ENCODE peak calls at places on chromosome 16, in six cellular contexts. Q, W, N, U, A and D are unnamed samples. For H3K4me1, the result is how much of the 10 kb centered on the place peaks cover.

GRCh38 chr16:14510939-14511797 is 118.9 kb downstream of the PARN start:
- DNase-seq in N (no peak), W (no peak), U (no peak), A (peak), Q (peak), D (peak)

GRCh38 chr16:27943766-27944165 is 119.7 kb downstream of the GSG1L start:
- DNase-seq in N (no peak), Q (no peak), W (no peak), U (no peak), A (no peak), D (no peak)

GRCh38 chr16:1296688-1297412 is 12.6 kb upstream of the UBE2I start:
- DNase-seq in W (no peak), Q (no peak), N (no peak), U (no peak), A (peak), D (no peak)

GRCh38 chr16:24035127-24035842 is 199.5 kb downstream of the PRKCB start:
- DNase-seq in W (no peak), Q (no peak), A (no peak), U (peak), N (peak), D (no peak)

GRCh38 chr16:11972128-11972527 is 4.4 kb upstream of the SNX29 start:
- DNase-seq in N (no peak), A (no peak), U (no peak), Q (peak), W (peak), D (no peak)

GRCh38 chr16:30131869-30132475 is 9.0 kb upstream of the MAPK3 start:
- DNase-seq in Q (peak), N (no peak), U (no peak), A (no peak), W (no peak), D (no peak)

GRCh38 chr16:54286330-54287017 is at the start of gene IRX3:
- DNase-seq in U (no peak), N (no peak), W (peak), A (peak), Q (peak), D (peak)

GRCh38 chr16:47460301-47460754 is 535 bp downstream of the ITFG1 start:
- DNase-seq in W (peak), U (no peak), Q (no peak), N (no peak), A (no peak), D (no peak)

GRCh38 chr16:85323230-85323960 is 211.1 kb upstream of the CIBAR2 start:
- DNase-seq in N (no peak), A (no peak), Q (no peak), U (no peak), W (no peak), D (no peak)

GRCh38 chr16:27083861-27084261 is 17.1 kb downstream of the C16orf82 start:
- DNase-seq in W (peak), N (no peak), A (no peak), Q (no peak), U (no peak), D (peak)

GRCh38 chr16:3592559-3592958 is 15.4 kb upstream of the NLRC3 start:
- DNase-seq in U (no peak), W (no peak), A (no peak), Q (no peak), N (no peak), D (no peak)

GRCh38 chr16:1635070-1635469 is 22.9 kb downstream of the CRAMP1 start:
- DNase-seq in A (no peak), U (no peak), N (no peak), Q (no peak), W (no peak), D (no peak)

GRCh38 chr16:3640207-3640606 is 14.3 kb upstream of the DNASE1 start:
- DNase-seq in Q (no peak), N (no peak), A (no peak), W (no peak), U (no peak), D (no peak)

GRCh38 chr16:11145173-11145820 is 110.7 kb downstream of the SOCS1 start:
- DNase-seq in Q (no peak), W (no peak), U (no peak), N (no peak), A (no peak), D (no peak)

GRCh38 chr16:71542377-71542776 is 16.2 kb downstream of the CHST4 start:
- DNase-seq in N (peak), U (peak), A (peak), Q (peak), W (peak), D (peak)

GRCh38 chr16:67055712-67056487 is 27.0 kb downstream of the CBFB start:
- DNase-seq in W (no peak), Q (peak), U (no peak), A (peak), N (no peak), D (peak)

GRCh38 chr16:60107920-60108319 is 1373.8 kb upstream of the GOT2 start:
- DNase-seq in U (no peak), W (peak), A (no peak), N (no peak), Q (no peak), D (no peak)

GRCh38 chr16:30533748-30534367 is 800 bp downstream of the ZNF747 start:
- DNase-seq in Q (no peak), W (no peak), A (no peak), U (no peak), N (no peak), D (peak)

GRCh38 chr16:6483634-6484033 is 849.0 kb upstream of the RBFOX1 start:
- DNase-seq in W (peak), N (no peak), U (no peak), A (no peak), Q (no peak), D (no peak)

GRCh38 chr16:21277927-21278706 is at the start of gene CRYM:
- DNase-seq in W (peak), U (no peak), A (peak), Q (peak), N (no peak), D (no peak)

GRCh38 chr16:70570967-70571570 is 47.5 kb downstream of the SF3B3 start:
- DNase-seq in Q (no peak), U (no peak), N (no peak), W (no peak), A (no peak), D (peak)

GRCh38 chr16:24974859-24975258 is 40.3 kb downstream of the ARHGAP17 start:
- DNase-seq in U (no peak), W (no peak), N (no peak), Q (no peak), A (no peak), D (no peak)

GRCh38 chr16:57628008-57628781 is at the start of gene ADGRG1:
- DNase-seq in Q (peak), W (peak), A (peak), U (no peak), N (no peak), D (peak)

GRCh38 chr16:77888786-77889185 is 100.4 kb downstream of the VAT1L start:
- DNase-seq in N (no peak), W (no peak), A (no peak), Q (no peak), U (no peak), D (no peak)

GRCh38 chr16:66271074-66272060 is 95.1 kb upstream of the CDH5 start:
- DNase-seq in N (no peak), Q (no peak), W (no peak), U (no peak), A (peak), D (peak)

GRCh38 chr16:57531635-57532220 is 4.6 kb downstream of the CCDC102A start:
- DNase-seq in N (no peak), Q (no peak), W (no peak), U (no peak), A (no peak), D (no peak)

GRCh38 chr16:56871172-56871593 is 6.2 kb downstream of the SLC12A3 start:
- DNase-seq in N (no peak), W (no peak), A (peak), U (no peak), Q (peak), D (peak)

GRCh38 chr16:70788668-70789161 is 12.2 kb downstream of the VAC14 start:
- DNase-seq in U (no peak), A (no peak), N (no peak), W (no peak), Q (peak), D (no peak)

GRCh38 chr16:29811896-29812665 is at the start of gene PRRT2:
- DNase-seq in Q (peak), W (peak), A (no peak), N (no peak), U (peak), D (peak)

GRCh38 chr16:72367841-72368240 is 195.9 kb upstream of the PMFBP1 start:
- DNase-seq in W (no peak), Q (no peak), N (no peak), A (no peak), U (no peak), D (no peak)

GRCh38 chr16:57167951-57168350 is 17.9 kb downstream of the PSME3IP1 start:
- DNase-seq in Q (peak), A (peak), W (peak), U (no peak), N (no peak), D (no peak)

GRCh38 chr16:27843800-27844199 is 219.7 kb downstream of the GSG1L start:
- DNase-seq in N (no peak), A (no peak), Q (no peak), W (no peak), U (no peak), D (no peak)

GRCh38 chr16:86477642-86478041 is 32.7 kb upstream of the FOXF1 start:
- DNase-seq in U (no peak), A (no peak), Q (peak), W (no peak), N (no peak), D (no peak)

GRCh38 chr16:80197790-80198201 is 343.0 kb upstream of the DYNLRB2 start:
- DNase-seq in U (no peak), W (no peak), N (no peak), Q (peak), A (peak), D (peak)

GRCh38 chr16:86901483-86901882 is 323.1 kb downstream of the FOXL1 start:
- DNase-seq in W (no peak), U (no peak), A (peak), Q (peak), N (no peak), D (no peak)

GRCh38 chr16:58487566-58488351 is 12.2 kb upstream of the NDRG4 start:
- DNase-seq in A (peak), Q (peak), W (peak), U (peak), N (peak), D (peak)

GRCh38 chr16:81239722-81240121 is 1.2 kb downstream of the BCO1 start:
- DNase-seq in N (no peak), U (no peak), W (no peak), A (no peak), Q (no peak), D (no peak)

GRCh38 chr16:84286568-84287220 is 8.0 kb upstream of the WFDC1 start:
- DNase-seq in W (no peak), Q (peak), A (no peak), U (no peak), N (no peak), D (no peak)
- H3K27ac ChIP-seq in W (no peak), Q (no peak), A (no peak), U (no peak), N (no peak), D (no peak)

GRCh38 chr16:49838361-49838638 is 17.6 kb downstream of the ZNF423 start:
- DNase-seq in N (no peak), Q (no peak), U (no peak), A (no peak), W (peak), D (no peak)
- H3K4me1 ChIP-seq in N (under half), Q (under half), U (under half), A (under half), W (half or more), D (under half)

GRCh38 chr16:89484088-89484501 is 6.3 kb downstream of the ANKRD11 start:
- DNase-seq in Q (peak), A (no peak), N (no peak), W (no peak), U (no peak), D (no peak)
- H3K27ac ChIP-seq in Q (no peak), A (no peak), N (peak), W (no peak), U (no peak), D (no peak)

GRCh38 chr16:66309-67182 is 5.9 kb downstream of the RHBDF1 start:
- DNase-seq in U (no peak), A (no peak), Q (no peak), W (no peak), N (no peak), D (no peak)
- H3K4me1 ChIP-seq in U (under half), A (under half), Q (under half), W (under half), N (under half), D (under half)

GRCh38 chr16:16857603-16858283 is 478.8 kb downstream of the NPIPA7 start:
- DNase-seq in U (no peak), W (no peak), Q (no peak), A (no peak), N (no peak), D (peak)
- H3K27ac ChIP-seq in U (no peak), W (no peak), Q (no peak), A (no peak), N (no peak), D (no peak)

GRCh38 chr16:69432069-69432468 is 7.7 kb downstream of the CYB5B start:
- DNase-seq in W (no peak), Q (no peak), A (no peak), N (no peak), U (no peak), D (no peak)

GRCh38 chr16:69424935-69425784 is 741 bp downstream of the CYB5B start:
- DNase-seq in W (no peak), A (no peak), N (no peak), U (no peak), Q (no peak), D (no peak)

GRCh38 chr16:69424053-69424934 is at the start of gene CYB5B:
- DNase-seq in Q (peak), A (peak), W (peak), U (peak), N (peak), D (peak)

GRCh38 chr16:69434066-69434465 is 9.6 kb downstream of the CYB5B start:
- DNase-seq in A (no peak), W (no peak), Q (no peak), N (no peak), U (no peak), D (no peak)

DNA sequence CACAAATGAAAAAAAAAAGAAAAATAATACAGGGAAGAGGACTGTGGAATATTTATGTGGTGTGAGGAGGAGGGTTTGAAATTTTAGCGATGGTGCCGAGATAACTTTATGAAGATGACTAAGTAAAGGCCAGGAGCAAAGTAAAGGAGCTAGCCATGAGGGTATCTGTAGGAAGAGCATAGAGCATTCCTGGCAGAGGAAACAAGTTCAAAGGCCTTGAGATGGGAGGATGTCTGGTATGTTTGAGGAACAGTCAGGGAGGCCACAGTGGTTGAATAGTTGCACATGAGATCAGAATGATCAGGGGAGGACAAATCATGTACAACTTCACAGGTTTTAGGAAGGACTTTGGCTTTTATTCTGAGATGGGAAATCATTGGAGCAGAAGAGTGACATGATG is 4.2 kb downstream of the CYB5B start:
- DNase-seq in N (no peak), U (no peak), Q (no peak), A (no peak), W (no peak), D (no peak)
- H3K4me1 ChIP-seq in N (under half), U (under half), Q (under half), A (under half), W (under half), D (under half)

GRCh38 chr16:89095401-89095974 is 1.8 kb downstream of the ACSF3 start:
- DNase-seq in N (no peak), Q (no peak), W (peak), A (no peak), U (no peak), D (no peak)

GRCh38 chr16:89096042-89096717 is 2.5 kb downstream of the ACSF3 start:
- DNase-seq in Q (no peak), U (no peak), W (no peak), N (no peak), A (no peak), D (no peak)

GRCh38 chr16:89098767-89099430 is 5.2 kb downstream of the ACSF3 start:
- DNase-seq in N (no peak), A (no peak), Q (no peak), W (no peak), U (no peak), D (no peak)

GRCh38 chr16:89097528-89097846 is 3.8 kb downstream of the ACSF3 start:
- DNase-seq in U (no peak), A (no peak), N (no peak), Q (no peak), W (no peak), D (no peak)

GRCh38 chr16:89096768-89097527 is 3.3 kb downstream of the ACSF3 start:
- DNase-seq in N (peak), W (no peak), U (peak), Q (no peak), A (no peak), D (no peak)
- H3K27ac ChIP-seq in N (peak), W (no peak), U (peak), Q (peak), A (no peak), D (no peak)